ENCODE peak calls at places on chromosomes 5 and 9, in ten cellular contexts. G is SK-N-SH, Z is left lung, K is K562, W is BE2C, J is gastrocnemius medialis, O is colonic mucosa, B is psoas muscle, M is RWPE2, A is Peyer's patch. V is an unnamed sample. For H3K4me1 and H3K27me3, the result is how much of the 10 kb centered on the place peaks cover.

GRCh38 chr9:69097053-69097452 is 61.5 kb downstream of the FXN start:
- DNase-seq in G (no peak), Z (no peak), K (no peak), W (no peak), J (no peak), O (no peak), B (no peak), M (no peak), A (no peak), V (no peak)

GRCh38 chr9:18126776-18127175 is 347.2 kb upstream of the ADAMTSL1 start:
- DNase-seq in G (no peak), Z (no peak), K (no peak), W (no peak), J (no peak), O (no peak), B (no peak), M (no peak), A (no peak), V (no peak)

GRCh38 chr5:56501949-56502557 is 268.9 kb upstream of the ANKRD55 start:
- DNase-seq in G (no peak), Z (no peak), K (no peak), W (no peak), J (no peak), O (no peak), B (no peak), M (no peak), A (no peak), V (no peak)

GRCh38 chr5:42930934-42931333 is 109.2 kb downstream of the ANXA2R start:
- DNase-seq in G (no peak), Z (no peak), K (no peak), W (no peak), J (no peak), O (no peak), B (no peak), M (no peak), A (no peak), V (no peak)

GRCh38 chr9:118659011-118659410 is 710.2 kb downstream of the BRINP1 start:
- DNase-seq in G (no peak), Z (no peak), K (no peak), W (no peak), J (no peak), O (no peak), B (no peak), M (no peak), A (no peak), V (no peak)

GRCh38 chr5:105508519-105508918 is 1945.9 kb upstream of the NUDT12 start:
- DNase-seq in G (no peak), Z (no peak), K (no peak), W (no peak), J (no peak), O (no peak), B (no peak), M (no peak), A (no peak), V (no peak)

GRCh38 chr5:128132499-128132898 is 48.9 kb downstream of the SLC12A2 start:
- DNase-seq in G (no peak), Z (no peak), K (no peak), W (no peak), J (no peak), O (no peak), B (no peak), M (no peak), A (no peak), V (no peak)

GRCh38 chr5:36777105-36777757 is 99.3 kb upstream of the NIPBL start:
- DNase-seq in G (peak), Z (no peak), K (peak), W (peak), J (no peak), O (peak), B (no peak), M (no peak), A (peak), V (peak)

GRCh38 chr9:93577045-93577939 is 908 bp downstream of the PHF2 start:
- DNase-seq in G (peak), Z (peak), K (peak), W (no peak), J (no peak), O (peak), B (peak), M (no peak), A (peak), V (peak)

GRCh38 chr9:90459321-90459720 is 183.3 kb downstream of the DIRAS2 start:
- DNase-seq in G (no peak), Z (no peak), K (no peak), W (no peak), J (no peak), O (no peak), B (no peak), M (no peak), A (no peak), V (no peak)

GRCh38 chr9:129665008-129665771 is at the start of gene PRRX2:
- DNase-seq in G (peak), Z (no peak), K (peak), W (peak), J (no peak), O (no peak), B (no peak), M (no peak), A (no peak), V (no peak)

GRCh38 chr5:130135506-130135905 is 231.2 kb downstream of the CHSY3 start:
- DNase-seq in G (no peak), Z (no peak), K (no peak), W (no peak), J (no peak), O (no peak), B (no peak), M (no peak), A (no peak), V (no peak)

GRCh38 chr9:136759436-136760325 is 1.6 kb upstream of the LCN8 start:
- DNase-seq in G (no peak), Z (peak), K (no peak), W (no peak), J (no peak), O (no peak), B (peak), M (peak), A (no peak), V (no peak)

GRCh38 chr5:4614088-4614487 is 526.0 kb upstream of the ADAMTS16 start:
- DNase-seq in G (no peak), Z (no peak), K (no peak), W (no peak), J (no peak), O (no peak), B (no peak), M (no peak), A (no peak), V (no peak)

GRCh38 chr5:110043025-110043424 is 353.3 kb downstream of the MAN2A1 start:
- DNase-seq in G (no peak), Z (no peak), K (no peak), W (no peak), J (no peak), O (no peak), B (no peak), M (no peak), A (no peak), V (no peak)

GRCh38 chr9:136625101-136626065 is 37.3 kb upstream of the EGFL7 start:
- DNase-seq in G (peak), Z (peak), K (peak), W (peak), J (peak), O (peak), B (peak), M (no peak), A (peak), V (peak)

DNA sequence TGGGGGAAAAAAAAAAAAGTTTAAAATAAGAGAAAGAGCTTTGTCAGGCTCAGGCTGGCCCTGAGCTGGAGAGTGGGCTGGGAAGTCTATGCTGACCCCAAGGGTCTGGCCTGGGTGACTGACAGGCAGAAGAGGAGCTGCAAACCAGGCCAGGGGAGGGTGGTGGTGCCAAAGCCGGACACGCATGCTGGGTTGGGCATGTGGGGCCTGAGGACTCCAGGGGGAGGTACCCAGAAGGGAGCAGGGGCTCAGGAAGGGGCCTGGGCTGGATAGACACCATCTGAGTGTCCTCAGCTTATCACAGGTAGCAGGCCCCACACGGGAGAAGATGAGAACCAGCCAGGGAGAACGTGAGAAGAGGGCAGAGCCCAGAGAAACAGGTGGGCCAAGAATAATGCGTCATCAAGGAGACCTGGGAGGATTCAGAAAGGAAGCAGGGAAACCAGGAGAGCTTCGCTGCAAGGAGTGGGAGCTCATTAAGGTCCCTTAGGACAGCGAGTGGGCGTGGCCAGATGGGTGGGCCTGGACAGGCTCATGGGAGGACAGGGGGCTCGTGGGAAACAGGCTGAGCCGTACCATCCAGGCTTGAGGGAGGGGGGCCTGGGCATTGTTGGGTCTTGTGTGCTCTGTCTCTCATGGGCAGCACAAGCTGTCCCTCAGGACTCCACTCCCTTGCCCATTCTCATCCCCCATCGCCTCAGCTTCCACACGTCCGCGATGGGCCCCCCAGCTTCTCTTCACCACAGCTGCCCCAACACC is 16.0 kb downstream of the TMOD1 start:
- DNase-seq in G (no peak), Z (no peak), K (peak), W (peak), J (no peak), O (no peak), B (no peak), M (no peak), A (no peak), V (no peak)
- H3K4me1 ChIP-seq in G (half or more), Z (under half), K (under half), W (under half), J (half or more), O (under half), B (half or more), M (under half), A (under half), V (under half)

GRCh38 chr9:23821400-23822181 is 4.4 kb downstream of the ELAVL2 start:
- DNase-seq in G (peak), Z (peak), K (no peak), W (peak), J (no peak), O (peak), B (no peak), M (peak), A (no peak), V (no peak)

GRCh38 chr9:23820731-23821399 is 5.2 kb downstream of the ELAVL2 start:
- DNase-seq in G (peak), Z (peak), K (no peak), W (peak), J (no peak), O (peak), B (no peak), M (peak), A (no peak), V (no peak)

GRCh38 chr9:23824241-23825142 is 1.5 kb downstream of the ELAVL2 start:
- DNase-seq in G (peak), Z (peak), K (no peak), W (no peak), J (no peak), O (no peak), B (peak), M (no peak), A (no peak), V (peak)

GRCh38 chr9:23822331-23823169 is 3.5 kb downstream of the ELAVL2 start:
- DNase-seq in G (peak), Z (peak), K (no peak), W (no peak), J (no peak), O (no peak), B (no peak), M (no peak), A (no peak), V (no peak)

GRCh38 chr9:23819403-23819802 is 6.6 kb downstream of the ELAVL2 start:
- DNase-seq in G (no peak), Z (no peak), K (no peak), W (no peak), J (no peak), O (no peak), B (no peak), M (no peak), A (no peak), V (no peak)
- H3K27me3 ChIP-seq in G (under half), Z (under half), K (under half), W (under half), J (under half), O (under half), B (half or more), M (under half), A (under half), V (under half)

GRCh38 chr9:121765021-121765950 is 113.9 kb downstream of the DAB2IP start:
- DNase-seq in G (peak), Z (peak), K (no peak), W (no peak), J (no peak), O (no peak), B (peak), M (no peak), A (no peak), V (peak)
- TF ChIP-seq CTCF in G (no peak), Z (no peak), K (no peak), W (no peak), J (no peak), O (no peak), B (no peak), M (no peak), A (no peak), V (no peak)

GRCh38 chr9:134328341-134328840 is 2.1 kb downstream of the RXRA start:
- DNase-seq in G (no peak), Z (peak), K (no peak), W (no peak), J (no peak), O (peak), B (peak), M (no peak), A (no peak), V (no peak)
- H3K4me1 ChIP-seq in G (half or more), Z (under half), K (under half), W (under half), J (half or more), O (under half), B (half or more), M (under half), A (under half), V (half or more)

GRCh38 chr9:83754383-83754977 is 46.7 kb upstream of the UBQLN1 start:
- DNase-seq in G (no peak), Z (no peak), K (no peak), W (no peak), J (no peak), O (no peak), B (no peak), M (no peak), A (no peak), V (no peak)
- H3K27me3 ChIP-seq in G (under half), Z (under half), K (under half), W (under half), J (under half), O (under half), B (under half), M (under half), A (under half), V (under half)

DNA sequence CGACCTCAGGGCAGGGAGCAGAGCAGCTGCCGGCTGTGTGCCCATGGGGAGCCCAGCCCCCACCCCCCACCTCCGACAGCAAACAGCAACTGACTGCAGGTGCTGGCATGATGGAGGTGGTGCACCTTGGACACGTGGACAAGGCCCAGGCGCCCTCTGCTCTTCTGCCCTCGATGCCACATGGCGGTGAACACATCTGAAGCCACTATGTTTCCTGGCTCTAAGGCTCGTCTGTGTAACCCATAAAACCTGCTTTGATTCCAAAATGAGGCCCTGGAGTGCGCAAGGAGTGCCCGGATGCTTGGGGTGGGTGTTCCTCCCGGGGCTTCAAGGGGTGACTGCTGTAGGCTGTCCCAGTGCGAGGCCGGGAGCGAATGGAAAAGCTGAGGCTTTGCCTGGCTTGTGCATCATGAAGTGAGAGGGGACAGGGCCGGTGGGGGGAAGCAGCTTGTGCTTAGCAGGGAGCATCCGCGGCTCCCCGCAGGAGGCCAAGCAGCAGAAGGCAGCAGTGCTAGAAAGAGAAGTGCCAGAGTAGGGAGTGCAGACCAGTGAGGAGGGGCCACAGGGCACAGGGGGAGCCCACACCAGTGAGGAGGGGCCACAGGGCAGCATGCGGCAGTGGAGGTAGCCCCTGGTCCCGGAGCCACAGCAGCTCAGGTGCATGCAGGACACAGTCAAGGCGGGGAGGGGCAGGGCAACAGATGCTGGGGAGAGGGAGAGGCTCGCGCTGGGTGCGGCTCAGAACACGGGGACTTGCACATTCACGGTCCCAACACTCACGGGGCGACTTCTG is 30.0 kb downstream of the NKD2 start:
- DNase-seq in G (peak), Z (peak), K (no peak), W (peak), J (no peak), O (no peak), B (no peak), M (no peak), A (no peak), V (no peak)
- TF ChIP-seq CTCF in G (no peak), Z (no peak), K (no peak), W (no peak), J (no peak), O (no peak), B (no peak), M (no peak), A (no peak), V (no peak)

V was measured in body of pancreas.